ENCODE peak calls at places on chromosomes 3 and 15, in ten cellular contexts. K, F, L, H, C, V, Z, P, R and X are unnamed samples.
A peak's percentile ranks its signal among the peaks of the same experiment; 100 is the strongest.

GRCh38 chr3:9108876-9109569 is 140.4 kb downstream of the SRGAP3 start:
- DNase-seq in K (no peak), F (no peak), L (no peak), H (no peak), C (no peak), V (no peak), Z (no peak), P (no peak), R (no peak), X (no peak)

GRCh38 chr3:24259901-24260512 is 234.6 kb downstream of the THRB start:
- DNase-seq in K (peak; percentile 18), F (no peak), L (no peak), H (no peak), C (no peak), V (no peak), Z (no peak), P (no peak), R (peak; percentile 36), X (no peak)

GRCh38 chr15:44394062-44394461 is 33.4 kb upstream of the CTDSPL2 start:
- DNase-seq in K (peak; percentile 6), F (no peak), L (no peak), H (no peak), C (no peak), V (no peak), Z (peak; percentile 20), P (no peak), R (no peak), X (no peak)

GRCh38 chr3:40588406-40588805 is 63.6 kb downstream of the ZNF621 start:
- DNase-seq in K (no peak), F (no peak), L (no peak), H (no peak), C (peak; percentile 33), V (no peak), Z (peak; percentile 14), P (no peak), R (no peak), X (no peak)

GRCh38 chr3:46393554-46394434 is 13.1 kb downstream of the CCR5AS start:
- DNase-seq in K (no peak), F (no peak), L (no peak), H (no peak), C (no peak), V (no peak), Z (peak; percentile 68), P (no peak), R (no peak), X (no peak)

GRCh38 chr3:11245827-11246662 is 26.2 kb upstream of the ATG7 start:
- DNase-seq in K (no peak), F (no peak), L (no peak), H (no peak), C (no peak), V (no peak), Z (no peak), P (no peak), R (no peak), X (no peak)

GRCh38 chr3:79167651-79168416 is 600.0 kb downstream of the ROBO1 start:
- DNase-seq in K (peak; percentile 97), F (no peak), L (no peak), H (no peak), C (no peak), V (no peak), Z (no peak), P (no peak), R (no peak), X (no peak)

GRCh38 chr3:120743556-120744195 is 1.1 kb downstream of the GTF2E1 start:
- DNase-seq in K (peak; percentile 23), F (no peak), L (no peak), H (no peak), C (no peak), V (no peak), Z (no peak), P (no peak), R (no peak), X (no peak)

GRCh38 chr3:133894334-133895207 is 1.1 kb downstream of the RAB6B start:
- DNase-seq in K (no peak), F (no peak), L (no peak), H (no peak), C (no peak), V (no peak), Z (no peak), P (no peak), R (no peak), X (no peak)